ENCODE peak calls at places on chromosome 6, in eight cellular contexts. One of them, this sample, is unnamed. For H3K27me3, the result is how much of the 10 kb centered on the place peaks cover.

GRCh38 chr6:113181164-113181563 is 676.0 kb upstream of the MARCKS start:
- DNase-seq in suprapubic skin: no peak
- DNase-seq in esophagus squamous epithelium: no peak
- DNase-seq in endothelial cell of umbilical vein: no peak
- DNase-seq in fibroblast of lung: no peak
- DNase-seq in endodermal cell: no peak
- DNase-seq in ovary: no peak
- DNase-seq in neural progenitor cell: no peak
- DNase-seq in this sample: no peak

GRCh38 chr6:125819927-125820326 is 29.2 kb downstream of the NCOA7 start:
- DNase-seq in fibroblast of lung: no peak
- DNase-seq in neural progenitor cell: no peak
- DNase-seq in endodermal cell: no peak
- DNase-seq in endothelial cell of umbilical vein: no peak
- DNase-seq in esophagus squamous epithelium: no peak
- DNase-seq in ovary: no peak
- DNase-seq in suprapubic skin: no peak
- DNase-seq in this sample: no peak

GRCh38 chr6:71579902-71580301 is 291.3 kb downstream of the OGFRL1 start:
- DNase-seq in endothelial cell of umbilical vein: peak
- DNase-seq in ovary: no peak
- DNase-seq in endodermal cell: no peak
- DNase-seq in fibroblast of lung: no peak
- DNase-seq in esophagus squamous epithelium: no peak
- DNase-seq in suprapubic skin: no peak
- DNase-seq in neural progenitor cell: no peak
- DNase-seq in this sample: no peak

GRCh38 chr6:26447257-26447656 is 7.0 kb downstream of the BTN3A3 start:
- DNase-seq in fibroblast of lung: no peak
- DNase-seq in suprapubic skin: no peak
- DNase-seq in endothelial cell of umbilical vein: no peak
- DNase-seq in ovary: no peak
- DNase-seq in neural progenitor cell: no peak
- DNase-seq in endodermal cell: no peak
- DNase-seq in esophagus squamous epithelium: no peak
- DNase-seq in this sample: no peak

GRCh38 chr6:11139051-11139960 is 27.8 kb upstream of the ERVFRD-1 start:
- DNase-seq in ovary: no peak
- DNase-seq in endothelial cell of umbilical vein: no peak
- DNase-seq in endodermal cell: no peak
- DNase-seq in suprapubic skin: no peak
- DNase-seq in esophagus squamous epithelium: no peak
- DNase-seq in fibroblast of lung: peak
- DNase-seq in neural progenitor cell: no peak
- DNase-seq in this sample: no peak

GRCh38 chr6:139960676-139961075 is 586.2 kb upstream of the CITED2 start:
- DNase-seq in suprapubic skin: no peak
- DNase-seq in endodermal cell: no peak
- DNase-seq in endothelial cell of umbilical vein: no peak
- DNase-seq in esophagus squamous epithelium: no peak
- DNase-seq in ovary: no peak
- DNase-seq in fibroblast of lung: no peak
- DNase-seq in neural progenitor cell: no peak
- DNase-seq in this sample: no peak

GRCh38 chr6:43207286-43207685 is 22.0 kb downstream of the DNPH1 start:
- DNase-seq in endothelial cell of umbilical vein: no peak
- DNase-seq in fibroblast of lung: no peak
- DNase-seq in endodermal cell: no peak
- DNase-seq in suprapubic skin: no peak
- DNase-seq in esophagus squamous epithelium: no peak
- DNase-seq in ovary: no peak
- DNase-seq in neural progenitor cell: no peak
- DNase-seq in this sample: no peak

GRCh38 chr6:85576479-85576878 is 17.2 kb downstream of the SNX14 start:
- DNase-seq in ovary: no peak
- DNase-seq in suprapubic skin: no peak
- DNase-seq in fibroblast of lung: peak
- DNase-seq in esophagus squamous epithelium: no peak
- DNase-seq in endothelial cell of umbilical vein: peak
- DNase-seq in endodermal cell: no peak
- DNase-seq in neural progenitor cell: no peak
- DNase-seq in this sample: no peak

GRCh38 chr6:92708945-92709344 is 710.4 kb downstream of the EPHA7 start:
- DNase-seq in fibroblast of lung: no peak
- DNase-seq in endodermal cell: no peak
- DNase-seq in ovary: no peak
- DNase-seq in neural progenitor cell: no peak
- DNase-seq in endothelial cell of umbilical vein: no peak
- DNase-seq in esophagus squamous epithelium: no peak
- DNase-seq in suprapubic skin: no peak
- DNase-seq in this sample: no peak

GRCh38 chr6:36627141-36627540 is 33.0 kb downstream of the SRSF3 start:
- DNase-seq in endodermal cell: no peak
- DNase-seq in neural progenitor cell: no peak
- DNase-seq in ovary: no peak
- DNase-seq in esophagus squamous epithelium: no peak
- DNase-seq in endothelial cell of umbilical vein: no peak
- DNase-seq in fibroblast of lung: no peak
- DNase-seq in suprapubic skin: no peak
- DNase-seq in this sample: no peak

GRCh38 chr6:36627801-36628246 is 33.7 kb downstream of the SRSF3 start:
- DNase-seq in esophagus squamous epithelium: no peak
- DNase-seq in endodermal cell: no peak
- DNase-seq in fibroblast of lung: peak
- DNase-seq in ovary: peak
- DNase-seq in endothelial cell of umbilical vein: peak
- DNase-seq in suprapubic skin: no peak
- DNase-seq in neural progenitor cell: no peak
- DNase-seq in this sample: no peak

GRCh38 chr6:36626636-36627035 is 32.5 kb downstream of the SRSF3 start:
- DNase-seq in esophagus squamous epithelium: no peak
- DNase-seq in fibroblast of lung: no peak
- DNase-seq in suprapubic skin: no peak
- DNase-seq in endodermal cell: no peak
- DNase-seq in ovary: no peak
- DNase-seq in endothelial cell of umbilical vein: no peak
- DNase-seq in neural progenitor cell: no peak
- DNase-seq in this sample: no peak

GRCh38 chr6:36631326-36632046 is 37.3 kb downstream of the SRSF3 start:
- DNase-seq in ovary: no peak
- DNase-seq in endothelial cell of umbilical vein: no peak
- DNase-seq in endodermal cell: no peak
- DNase-seq in fibroblast of lung: no peak
- DNase-seq in suprapubic skin: no peak
- DNase-seq in neural progenitor cell: no peak
- DNase-seq in esophagus squamous epithelium: no peak
- DNase-seq in this sample: no peak

DNA sequence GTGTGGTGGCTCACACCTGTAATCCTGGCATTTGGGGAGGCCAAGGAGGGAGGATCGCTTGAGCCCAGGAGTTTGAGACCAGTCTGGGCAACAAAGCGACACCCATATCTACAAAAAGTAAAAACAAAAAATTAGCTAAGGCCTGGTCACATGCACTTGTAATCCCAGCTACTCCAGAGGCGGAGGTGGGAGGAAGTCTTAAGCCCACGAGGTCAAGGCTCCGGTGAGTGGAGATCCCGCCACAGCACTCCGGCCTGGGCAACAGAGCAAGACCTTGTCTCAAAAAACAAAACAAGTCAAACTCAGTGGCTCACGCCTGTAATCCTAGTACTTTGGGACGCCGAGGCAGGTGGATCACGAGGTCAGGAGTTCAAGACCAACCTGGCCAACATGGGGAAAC is 35.6 kb downstream of the SRSF3 start:
- DNase-seq in endodermal cell: no peak
- DNase-seq in ovary: no peak
- DNase-seq in fibroblast of lung: no peak
- DNase-seq in esophagus squamous epithelium: no peak
- DNase-seq in suprapubic skin: no peak
- DNase-seq in neural progenitor cell: no peak
- DNase-seq in endothelial cell of umbilical vein: no peak
- DNase-seq in this sample: no peak
- H3K27ac ChIP-seq in endodermal cell: no peak
- H3K27ac ChIP-seq in ovary: peak
- H3K27ac ChIP-seq in fibroblast of lung: no peak
- H3K27ac ChIP-seq in esophagus squamous epithelium: peak
- H3K27ac ChIP-seq in suprapubic skin: no peak
- H3K27ac ChIP-seq in neural progenitor cell: no peak
- H3K27ac ChIP-seq in endothelial cell of umbilical vein: no peak
- H3K27ac ChIP-seq in this sample: no peak

DNA sequence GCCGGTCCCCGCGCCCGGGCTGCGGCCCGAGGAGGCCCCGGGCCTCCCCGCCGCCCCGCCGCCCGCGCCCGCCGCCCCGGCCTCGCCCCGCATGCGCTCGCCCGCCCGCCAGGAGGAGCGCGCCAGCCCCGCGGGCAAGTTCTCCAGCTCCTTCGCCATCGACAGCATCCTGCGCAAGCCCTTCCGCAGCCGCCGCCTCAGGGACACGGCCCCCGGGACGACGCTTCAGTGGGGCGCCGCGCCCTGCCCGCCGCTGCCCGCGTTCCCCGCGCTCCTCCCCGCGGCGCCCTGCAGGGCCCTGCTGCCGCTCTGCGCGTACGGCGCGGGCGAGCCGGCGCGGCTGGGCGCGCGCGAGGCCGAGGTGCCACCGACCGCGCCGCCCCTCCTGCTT is 1.5 kb downstream of the FOXQ1 start:
- DNase-seq in esophagus squamous epithelium: no peak
- DNase-seq in fibroblast of lung: no peak
- DNase-seq in endothelial cell of umbilical vein: no peak
- DNase-seq in endodermal cell: no peak
- DNase-seq in neural progenitor cell: no peak
- DNase-seq in ovary: no peak
- DNase-seq in suprapubic skin: no peak
- DNase-seq in this sample: no peak
- H3K27me3 ChIP-seq in esophagus squamous epithelium: half or more
- H3K27me3 ChIP-seq in fibroblast of lung: under half
- H3K27me3 ChIP-seq in endothelial cell of umbilical vein: under half
- H3K27me3 ChIP-seq in endodermal cell: half or more
- H3K27me3 ChIP-seq in neural progenitor cell: half or more
- H3K27me3 ChIP-seq in ovary: under half
- H3K27me3 ChIP-seq in suprapubic skin: half or more
- H3K27me3 ChIP-seq in this sample: half or more

GRCh38 chr6:169746556-169746955 is 4.8 kb downstream of the DYNLT2 start:
- DNase-seq in endothelial cell of umbilical vein: no peak
- DNase-seq in neural progenitor cell: no peak
- DNase-seq in endodermal cell: no peak
- DNase-seq in ovary: no peak
- DNase-seq in esophagus squamous epithelium: no peak
- DNase-seq in fibroblast of lung: no peak
- DNase-seq in suprapubic skin: no peak
- DNase-seq in this sample: no peak

GRCh38 chr6:169755162-169755561 is 3.7 kb downstream of the ERMARD start:
- DNase-seq in neural progenitor cell: no peak
- DNase-seq in suprapubic skin: no peak
- DNase-seq in endothelial cell of umbilical vein: no peak
- DNase-seq in fibroblast of lung: no peak
- DNase-seq in endodermal cell: no peak
- DNase-seq in ovary: no peak
- DNase-seq in esophagus squamous epithelium: no peak
- DNase-seq in this sample: no peak

GRCh38 chr6:169752074-169752623 is 727 bp downstream of the ERMARD start:
- DNase-seq in endodermal cell: peak
- DNase-seq in esophagus squamous epithelium: no peak
- DNase-seq in fibroblast of lung: no peak
- DNase-seq in suprapubic skin: no peak
- DNase-seq in endothelial cell of umbilical vein: no peak
- DNase-seq in ovary: no peak
- DNase-seq in neural progenitor cell: peak
- DNase-seq in this sample: no peak

DNA sequence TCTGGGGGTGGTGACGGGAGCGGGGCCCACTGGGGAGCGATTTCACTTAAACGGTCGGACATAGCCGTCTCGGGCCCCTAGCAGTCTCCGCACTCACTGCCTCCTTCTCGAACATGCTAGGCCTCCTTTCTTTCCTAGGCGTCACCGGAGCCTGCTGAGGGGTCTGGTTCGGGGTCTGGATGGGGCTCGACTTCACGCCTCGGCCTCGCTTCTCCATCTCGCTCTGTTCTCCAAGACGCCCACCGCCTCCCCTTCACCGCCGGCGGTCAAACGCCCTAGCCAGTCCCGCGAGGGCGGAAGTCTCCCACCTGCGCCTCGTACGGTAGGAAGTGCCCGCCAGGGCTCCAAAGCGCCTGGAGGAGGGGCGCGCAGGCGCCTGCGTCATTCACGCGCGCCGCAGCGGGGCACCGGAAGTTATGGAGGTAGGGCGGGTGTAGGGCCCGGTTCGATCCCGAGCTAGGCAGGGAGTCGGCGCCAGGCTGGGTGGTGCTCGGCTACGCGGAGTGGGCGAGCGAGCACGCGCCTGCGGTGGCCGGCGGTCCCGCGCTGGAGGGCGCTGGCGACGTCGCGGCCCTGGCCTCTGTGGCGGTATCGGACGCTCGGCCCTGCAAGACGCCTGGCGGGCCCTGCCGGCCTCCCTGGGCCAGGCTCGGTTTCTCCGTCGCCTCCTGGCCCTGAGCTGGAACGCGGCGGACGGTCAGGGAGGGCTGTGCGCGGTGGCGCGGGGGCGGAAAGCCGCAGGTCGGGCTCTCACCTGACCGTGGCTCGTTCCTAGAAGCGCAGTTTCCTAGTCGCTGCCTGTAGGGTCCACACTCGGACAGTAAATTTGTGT is at the start of the genes DYNLT2 and ERMARD:
- DNase-seq in fibroblast of lung: peak
- DNase-seq in esophagus squamous epithelium: peak
- DNase-seq in endodermal cell: peak
- DNase-seq in neural progenitor cell: peak
- DNase-seq in ovary: peak
- DNase-seq in endothelial cell of umbilical vein: peak
- DNase-seq in suprapubic skin: peak
- DNase-seq in this sample: peak
- TF ChIP-seq CTCF in fibroblast of lung: peak
- TF ChIP-seq CTCF in esophagus squamous epithelium: no peak
- TF ChIP-seq CTCF in endodermal cell: peak
- TF ChIP-seq CTCF in neural progenitor cell: peak
- TF ChIP-seq CTCF in ovary: peak
- TF ChIP-seq CTCF in endothelial cell of umbilical vein: no peak
- TF ChIP-seq CTCF in suprapubic skin: peak
- TF ChIP-seq CTCF in this sample: no peak

GRCh38 chr6:46170357-46171289 is at the start of gene ENPP5:
- DNase-seq in fibroblast of lung: peak
- DNase-seq in suprapubic skin: peak
- DNase-seq in endodermal cell: peak
- DNase-seq in ovary: peak
- DNase-seq in endothelial cell of umbilical vein: no peak
- DNase-seq in neural progenitor cell: peak
- DNase-seq in esophagus squamous epithelium: peak
- DNase-seq in this sample: peak
- H3K27ac ChIP-seq in fibroblast of lung: no peak
- H3K27ac ChIP-seq in suprapubic skin: no peak
- H3K27ac ChIP-seq in endodermal cell: no peak
- H3K27ac ChIP-seq in ovary: no peak
- H3K27ac ChIP-seq in endothelial cell of umbilical vein: no peak
- H3K27ac ChIP-seq in neural progenitor cell: no peak
- H3K27ac ChIP-seq in esophagus squamous epithelium: peak
- H3K27ac ChIP-seq in this sample: no peak

GRCh38 chr6:68639826-68640505 is 4.9 kb downstream of the ADGRB3 start:
- DNase-seq in esophagus squamous epithelium: no peak
- DNase-seq in neural progenitor cell: no peak
- DNase-seq in ovary: no peak
- DNase-seq in fibroblast of lung: peak
- DNase-seq in endodermal cell: peak
- DNase-seq in suprapubic skin: no peak
- DNase-seq in endothelial cell of umbilical vein: no peak
- DNase-seq in this sample: no peak
- H3K27me3 ChIP-seq in esophagus squamous epithelium: half or more
- H3K27me3 ChIP-seq in neural progenitor cell: half or more
- H3K27me3 ChIP-seq in ovary: under half
- H3K27me3 ChIP-seq in fibroblast of lung: under half
- H3K27me3 ChIP-seq in endodermal cell: under half
- H3K27me3 ChIP-seq in suprapubic skin: under half
- H3K27me3 ChIP-seq in endothelial cell of umbilical vein: under half
- H3K27me3 ChIP-seq in this sample: under half